ENCODE peak calls at places on chromosome 5, in four cellular contexts. One of them, this sample, is unnamed.

GRCh38 chr5:173802670-173803165 is 85.4 kb upstream of the CPEB4 start:
- DNase-seq in HepG2: peak
- DNase-seq in GM23248: peak
- DNase-seq in PC-3: peak
- DNase-seq in this sample: peak

GRCh38 chr5:168578006-168578405 is 1.2 kb downstream of the PANK3 start:
- DNase-seq in GM23248: peak
- DNase-seq in HepG2: no peak
- DNase-seq in PC-3: peak
- DNase-seq in this sample: peak

GRCh38 chr5:111927191-111927590 is 170.2 kb upstream of the NREP start:
- DNase-seq in HepG2: no peak
- DNase-seq in PC-3: no peak
- DNase-seq in GM23248: peak
- DNase-seq in this sample: peak

GRCh38 chr5:149161026-149161687 is 19.9 kb downstream of the ABLIM3 start:
- DNase-seq in GM23248: no peak
- DNase-seq in PC-3: no peak
- DNase-seq in HepG2: peak
- DNase-seq in this sample: no peak

GRCh38 chr5:169837686-169838085 is 142.6 kb downstream of the INSYN2B start:
- DNase-seq in HepG2: no peak
- DNase-seq in PC-3: no peak
- DNase-seq in GM23248: no peak
- DNase-seq in this sample: peak

GRCh38 chr5:143887901-143888648 is 76.1 kb downstream of the HMHB1 start:
- DNase-seq in GM23248: peak
- DNase-seq in PC-3: peak
- DNase-seq in HepG2: no peak
- DNase-seq in this sample: peak

GRCh38 chr5:149581192-149581861 is at the start of gene ARHGEF37:
- DNase-seq in GM23248: peak
- DNase-seq in PC-3: peak
- DNase-seq in HepG2: peak
- DNase-seq in this sample: peak

GRCh38 chr5:31581498-31582099 is 49.5 kb downstream of the C5orf22 start:
- DNase-seq in GM23248: peak
- DNase-seq in HepG2: peak
- DNase-seq in PC-3: peak
- DNase-seq in this sample: peak

GRCh38 chr5:177994063-177994462 is 2.0 kb downstream of the PROP1 start:
- DNase-seq in HepG2: no peak
- DNase-seq in PC-3: no peak
- DNase-seq in GM23248: no peak
- DNase-seq in this sample: no peak

GRCh38 chr5:177980776-177981175 is 15.3 kb downstream of the PROP1 start:
- DNase-seq in GM23248: peak
- DNase-seq in PC-3: no peak
- DNase-seq in HepG2: no peak
- DNase-seq in this sample: peak

GRCh38 chr5:52943808-52944207 is 45.3 kb upstream of the ITGA2 start:
- DNase-seq in GM23248: no peak
- DNase-seq in PC-3: no peak
- DNase-seq in HepG2: no peak
- DNase-seq in this sample: no peak

GRCh38 chr5:91787718-91788117 is 404.6 kb upstream of the ARRDC3 start:
- DNase-seq in GM23248: no peak
- DNase-seq in HepG2: no peak
- DNase-seq in PC-3: peak
- DNase-seq in this sample: peak

GRCh38 chr5:177309351-177310191 is 2.1 kb downstream of the MXD3 start:
- DNase-seq in HepG2: peak
- DNase-seq in GM23248: peak
- DNase-seq in PC-3: peak
- DNase-seq in this sample: peak

GRCh38 chr5:109997191-109997590 is 307.5 kb downstream of the MAN2A1 start:
- DNase-seq in GM23248: no peak
- DNase-seq in HepG2: no peak
- DNase-seq in PC-3: no peak
- DNase-seq in this sample: no peak

GRCh38 chr5:61632064-61632463 is 300.0 kb downstream of the ZSWIM6 start:
- DNase-seq in GM23248: no peak
- DNase-seq in HepG2: no peak
- DNase-seq in PC-3: no peak
- DNase-seq in this sample: no peak

GRCh38 chr5:68823301-68823700 is 270.5 kb upstream of the SLC30A5 start:
- DNase-seq in PC-3: no peak
- DNase-seq in GM23248: peak
- DNase-seq in HepG2: no peak
- DNase-seq in this sample: no peak

GRCh38 chr5:83377131-83377865 is 94.2 kb upstream of the VCAN start:
- DNase-seq in GM23248: peak
- DNase-seq in HepG2: no peak
- DNase-seq in PC-3: peak
- DNase-seq in this sample: peak

DNA sequence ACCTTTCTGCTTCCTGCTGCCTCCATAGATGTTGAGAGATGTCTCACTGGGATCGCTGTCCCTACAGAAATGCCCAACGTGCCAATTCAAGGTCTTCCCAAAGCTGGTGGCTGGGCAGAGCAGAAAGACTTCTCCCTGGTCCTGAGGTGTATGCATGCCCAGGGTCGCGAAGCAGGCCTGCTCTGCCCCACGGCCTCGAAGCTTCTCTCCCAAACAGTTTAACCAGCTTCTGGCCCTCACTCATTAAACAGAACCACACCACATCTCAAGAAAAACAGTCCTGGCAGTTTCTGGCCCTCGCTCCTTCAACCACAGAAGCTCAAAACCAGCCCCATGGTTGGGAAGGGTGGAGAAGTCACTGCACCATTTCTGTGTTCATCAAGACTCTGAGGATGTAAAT is 14.7 kb upstream of the SMIM32 start:
- DNase-seq in GM23248: no peak
- DNase-seq in HepG2: no peak
- DNase-seq in PC-3: no peak
- DNase-seq in this sample: no peak
- H3K4me2 ChIP-seq in GM23248: no peak
- H3K4me2 ChIP-seq in HepG2: no peak
- H3K4me2 ChIP-seq in PC-3: no peak
- H3K4me2 ChIP-seq in this sample: no peak

DNA sequence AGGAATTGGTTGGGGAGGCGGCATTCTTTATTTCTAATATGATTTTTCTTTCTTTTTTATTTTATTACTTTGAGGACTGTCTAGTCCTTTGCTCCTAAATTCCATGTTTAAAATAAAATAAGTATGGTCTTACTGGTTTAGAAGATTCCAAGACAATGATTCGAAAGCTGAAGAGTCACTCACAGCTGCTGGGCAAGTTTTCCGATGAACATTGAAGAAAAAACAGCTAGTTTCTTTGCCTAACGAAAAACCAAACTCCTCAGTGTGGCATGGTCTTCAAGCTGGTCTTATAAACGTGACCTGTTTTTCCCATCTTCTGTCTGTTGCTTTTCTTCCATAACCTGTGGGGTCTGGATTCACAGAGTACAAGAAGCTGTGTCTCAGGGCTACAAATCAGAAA is 25.1 kb downstream of the ZNF474 start:
- DNase-seq in HepG2: no peak
- DNase-seq in GM23248: peak
- DNase-seq in PC-3: no peak
- DNase-seq in this sample: peak
- H2AFZ ChIP-seq in HepG2: no peak
- H2AFZ ChIP-seq in GM23248: peak
- H2AFZ ChIP-seq in PC-3: no peak
- H2AFZ ChIP-seq in this sample: no peak

GRCh38 chr5:77640577-77641396 is 2.3 kb upstream of the OTP start:
- DNase-seq in HepG2: no peak
- DNase-seq in GM23248: no peak
- DNase-seq in PC-3: no peak
- DNase-seq in this sample: no peak
- TF ChIP-seq EZH2 in HepG2: no peak
- TF ChIP-seq EZH2 in GM23248: peak
- TF ChIP-seq EZH2 in PC-3: no peak
- TF ChIP-seq EZH2 in this sample: peak

DNA sequence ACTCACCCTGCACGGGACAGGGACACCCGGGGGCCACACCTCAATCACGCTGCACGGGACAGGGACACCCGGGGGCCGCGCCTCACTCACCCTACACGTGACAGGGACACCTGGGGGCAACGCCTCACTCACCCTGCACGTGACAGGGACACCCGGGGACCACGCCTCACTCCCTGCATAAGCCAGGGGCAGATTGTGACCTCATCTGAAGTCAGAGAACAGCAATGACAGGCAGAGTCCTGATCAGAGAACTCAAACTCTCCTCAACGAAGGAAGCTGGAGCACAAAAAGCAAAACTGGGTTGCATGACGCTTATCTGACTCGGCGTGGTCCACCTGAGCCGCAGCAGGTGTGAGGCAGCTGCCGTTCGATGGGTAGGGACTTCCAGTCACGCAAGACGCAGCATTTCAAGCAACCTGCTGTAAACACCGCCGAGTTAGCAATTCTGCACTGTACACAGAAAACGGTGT is 3.2 kb downstream of the TERT start:
- DNase-seq in GM23248: no peak
- DNase-seq in HepG2: no peak
- DNase-seq in PC-3: no peak
- DNase-seq in this sample: no peak
- H3K4me2 ChIP-seq in GM23248: no peak
- H3K4me2 ChIP-seq in HepG2: no peak
- H3K4me2 ChIP-seq in PC-3: no peak
- H3K4me2 ChIP-seq in this sample: no peak

GRCh38 chr5:103367722-103368121 is 109.2 kb downstream of the MACIR start:
- DNase-seq in PC-3: no peak
- DNase-seq in GM23248: no peak
- DNase-seq in HepG2: no peak
- DNase-seq in this sample: no peak

GRCh38 chr5:103366938-103367549 is 108.5 kb downstream of the MACIR start:
- DNase-seq in PC-3: no peak
- DNase-seq in HepG2: no peak
- DNase-seq in GM23248: no peak
- DNase-seq in this sample: no peak

GRCh38 chr5:103371046-103371603 is 112.6 kb downstream of the MACIR start:
- DNase-seq in PC-3: no peak
- DNase-seq in GM23248: no peak
- DNase-seq in HepG2: no peak
- DNase-seq in this sample: no peak

GRCh38 chr5:103373576-103374472 is 115.3 kb downstream of the MACIR start:
- DNase-seq in GM23248: no peak
- DNase-seq in HepG2: no peak
- DNase-seq in PC-3: no peak
- DNase-seq in this sample: no peak

DNA sequence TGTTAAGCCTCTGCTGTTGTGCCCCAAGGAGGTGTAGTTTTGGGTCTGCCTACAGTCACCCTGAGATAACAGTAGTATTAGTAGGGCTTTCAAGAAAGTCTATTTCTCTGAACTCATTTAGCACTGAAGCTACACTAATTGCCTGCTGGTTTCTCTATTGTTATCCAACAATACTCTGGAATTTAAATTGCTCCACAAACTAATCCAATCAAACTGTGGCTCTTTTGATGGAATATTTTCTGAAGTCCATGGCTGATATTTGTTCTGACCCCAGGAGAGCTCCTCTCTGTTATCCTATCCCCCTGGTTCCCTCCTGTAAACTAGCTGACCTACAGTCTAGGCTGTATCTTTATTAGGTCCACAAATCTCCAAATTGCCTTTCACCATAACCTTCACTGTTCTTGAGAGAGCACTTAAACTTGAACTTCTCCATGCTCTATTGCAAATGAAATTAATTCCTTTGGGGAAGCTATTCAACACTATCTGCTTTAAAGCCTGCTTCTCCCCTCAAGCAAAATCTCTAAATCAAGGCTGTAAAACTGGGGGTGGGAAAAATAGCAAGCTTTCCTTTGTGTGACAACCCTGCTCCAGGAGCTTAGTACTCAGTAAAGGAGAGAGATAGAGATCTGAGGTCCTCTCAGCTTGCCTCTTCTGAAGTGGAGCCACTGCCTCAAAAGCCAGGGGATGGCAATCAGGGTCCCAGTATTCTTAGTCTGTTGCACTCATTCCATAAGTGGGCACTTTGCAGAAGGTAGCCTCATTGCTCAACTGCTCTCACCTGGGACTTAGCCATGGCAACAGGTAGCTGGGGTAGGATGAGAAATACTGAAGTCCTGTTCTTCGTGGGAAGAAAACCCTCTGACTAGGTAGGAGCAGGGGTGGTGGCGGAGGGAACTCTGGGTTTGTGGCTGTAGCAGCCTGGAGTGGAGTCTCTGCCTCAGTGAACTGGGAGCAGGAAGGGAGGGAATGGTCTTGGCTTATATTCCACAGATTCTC is 110.9 kb downstream of the MACIR start:
- DNase-seq in HepG2: no peak
- DNase-seq in GM23248: no peak
- DNase-seq in PC-3: no peak
- DNase-seq in this sample: no peak
- H2AFZ ChIP-seq in HepG2: no peak
- H2AFZ ChIP-seq in GM23248: no peak
- H2AFZ ChIP-seq in PC-3: no peak
- H2AFZ ChIP-seq in this sample: no peak

GRCh38 chr5:135543151-135543818 is 7.5 kb upstream of the NEUROG1 start:
- DNase-seq in HepG2: no peak
- DNase-seq in GM23248: no peak
- DNase-seq in PC-3: no peak
- DNase-seq in this sample: no peak
- TF ChIP-seq EZH2 in HepG2: no peak
- TF ChIP-seq EZH2 in GM23248: peak
- TF ChIP-seq EZH2 in PC-3: no peak
- TF ChIP-seq EZH2 in this sample: peak

GRCh38 chr5:73534001-73534547 is 31.4 kb downstream of the ANKRA2 start:
- DNase-seq in PC-3: no peak
- DNase-seq in HepG2: no peak
- DNase-seq in GM23248: peak
- DNase-seq in this sample: peak

GRCh38 chr5:73540192-73540591 is 25.2 kb downstream of the ANKRA2 start:
- DNase-seq in HepG2: peak
- DNase-seq in GM23248: peak
- DNase-seq in PC-3: peak
- DNase-seq in this sample: peak

GRCh38 chr5:73531356-73531755 is 33.1 kb downstream of the BTF3 start:
- DNase-seq in HepG2: no peak
- DNase-seq in PC-3: no peak
- DNase-seq in GM23248: peak
- DNase-seq in this sample: peak

GRCh38 chr5:73532195-73532594 is 33.2 kb downstream of the ANKRA2 start:
- DNase-seq in GM23248: no peak
- DNase-seq in PC-3: no peak
- DNase-seq in HepG2: no peak
- DNase-seq in this sample: no peak

DNA sequence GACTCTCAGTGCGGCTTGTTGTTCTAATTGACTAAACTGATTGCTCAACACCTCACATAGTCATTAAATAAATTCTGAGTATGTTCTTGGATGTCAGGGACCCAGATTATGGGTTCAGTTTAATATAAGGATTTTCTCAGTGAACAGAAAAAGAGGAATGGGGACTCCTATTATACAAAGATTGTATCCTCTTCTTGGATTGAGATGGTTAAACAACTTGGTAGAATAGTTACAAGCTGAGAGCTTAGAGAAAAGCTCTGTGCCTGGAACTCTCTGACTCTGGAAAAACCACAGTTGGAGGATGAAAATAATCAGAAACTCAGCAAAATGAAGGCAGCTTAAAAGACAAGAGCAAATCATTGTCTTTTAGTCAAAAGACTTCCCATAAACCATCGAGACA is 30.5 kb downstream of the ANKRA2 start:
- DNase-seq in PC-3: no peak
- DNase-seq in GM23248: no peak
- DNase-seq in HepG2: no peak
- DNase-seq in this sample: no peak
- H3K4me2 ChIP-seq in PC-3: no peak
- H3K4me2 ChIP-seq in GM23248: no peak
- H3K4me2 ChIP-seq in HepG2: no peak
- H3K4me2 ChIP-seq in this sample: no peak

This sample was measured in fibroblast of lung.